ENCODE peak calls at places on chromosome 3, in four cellular contexts. B is Calu3, F is NCI-H774, E is breast epithelium. M is an unnamed sample.

GRCh38 chr3:43411429-43411828 is 125.1 kb downstream of the SNRK start:
- DNase-seq in E (no peak), F (no peak), B (no peak), M (no peak)

GRCh38 chr3:173003471-173003870 is 137.6 kb downstream of the SPATA16 start:
- DNase-seq in E (no peak), F (no peak), B (no peak), M (no peak)

GRCh38 chr3:102085431-102086226 is 236.3 kb downstream of the NFKBIZ start:
- DNase-seq in B (no peak), E (no peak), F (no peak), M (no peak)

GRCh38 chr3:197458179-197458707 is 97.5 kb downstream of the BDH1 start:
- DNase-seq in F (no peak), E (no peak), B (peak; percentile 66), M (no peak)

GRCh38 chr3:191047930-191048329 is 151.1 kb upstream of the OSTN start:
- DNase-seq in B (no peak), F (no peak), E (no peak), M (no peak)

GRCh38 chr3:96813820-96814580 is 394 bp upstream of the EPHA6 start:
- DNase-seq in B (peak; percentile 64), E (no peak), F (peak; percentile 84), M (peak; percentile 31)

GRCh38 chr3:119769394-119770149 is 12.3 kb upstream of the NR1I2 start:
- DNase-seq in B (no peak), F (no peak), E (no peak), M (no peak)

GRCh38 chr3:139893963-139894637 is 40.9 kb upstream of the CLSTN2 start:
- DNase-seq in B (no peak), E (no peak), F (no peak), M (no peak)

GRCh38 chr3:127366383-127366782 is 78.5 kb upstream of the PRR20G start:
- DNase-seq in E (no peak), B (no peak), F (no peak), M (no peak)

GRCh38 chr3:120780977-120781376 is 38.4 kb downstream of the GTF2E1 start:
- DNase-seq in B (no peak), F (no peak), E (no peak), M (no peak)

GRCh38 chr3:179943097-179943880 is 93.4 kb downstream of the PEX5L start:
- DNase-seq in B (no peak), E (no peak), F (no peak), M (no peak)

GRCh38 chr3:114471478-114471877 is 177.7 kb downstream of the TIGIT start:
- DNase-seq in B (no peak), F (no peak), E (no peak), M (no peak)

GRCh38 chr3:23994247-23994574 is 49.1 kb downstream of the NR1D2 start:
- DNase-seq in F (no peak), B (no peak), E (no peak), M (no peak)

GRCh38 chr3:37072892-37073291 is 79.6 kb downstream of the MLH1 start:
- DNase-seq in F (no peak), B (peak; percentile 24), E (no peak), M (no peak)

GRCh38 chr3:127068111-127068810 is 85.3 kb downstream of the PLXNA1 start:
- DNase-seq in E (no peak), B (no peak), F (no peak), M (no peak)

GRCh38 chr3:186882881-186883685 is 40.6 kb downstream of the ADIPOQ start:
- DNase-seq in E (no peak), F (no peak), B (no peak), M (no peak)

GRCh38 chr3:167091186-167091585 is 288.9 kb downstream of the ZBBX start:
- DNase-seq in F (no peak), E (no peak), B (no peak), M (no peak)

M was measured in tibial nerve.